ENCODE peak calls at places on chromosomes 13 and 19, in nine cellular contexts. One of them, this sample, is unnamed.

GRCh38 chr13:20559659-20560356 is 7.1 kb upstream of the IFT88 start:
- DNase-seq in GM23248: no peak
- DNase-seq in testis: no peak
- DNase-seq in mesenchymal stem cell: no peak
- DNase-seq in psoas muscle: no peak
- DNase-seq in left ventricle myocardium inferior: no peak
- DNase-seq in heart right ventricle: no peak
- DNase-seq in iPS DF 6.9: no peak
- DNase-seq in HCT116: no peak
- DNase-seq in this sample: no peak

GRCh38 chr13:59360108-59360507 is 803.6 kb downstream of the DIAPH3 start:
- DNase-seq in GM23248: no peak
- DNase-seq in testis: no peak
- DNase-seq in mesenchymal stem cell: no peak
- DNase-seq in psoas muscle: peak; percentile 13
- DNase-seq in left ventricle myocardium inferior: no peak
- DNase-seq in heart right ventricle: no peak
- DNase-seq in iPS DF 6.9: no peak
- DNase-seq in HCT116: no peak
- DNase-seq in this sample: no peak

GRCh38 chr13:31674056-31674455 is 65.3 kb upstream of the RXFP2 start:
- DNase-seq in GM23248: peak; percentile 73
- DNase-seq in testis: no peak
- DNase-seq in mesenchymal stem cell: no peak
- DNase-seq in psoas muscle: no peak
- DNase-seq in left ventricle myocardium inferior: no peak
- DNase-seq in heart right ventricle: no peak
- DNase-seq in iPS DF 6.9: no peak
- DNase-seq in HCT116: no peak
- DNase-seq in this sample: no peak

GRCh38 chr19:1068111-1069001 is 1.4 kb downstream of the ARHGAP45 start:
- DNase-seq in GM23248: no peak
- DNase-seq in testis: no peak
- DNase-seq in mesenchymal stem cell: no peak
- DNase-seq in psoas muscle: peak; percentile 42
- DNase-seq in left ventricle myocardium inferior: peak; percentile 52
- DNase-seq in heart right ventricle: peak; percentile 45
- DNase-seq in iPS DF 6.9: no peak
- DNase-seq in HCT116: no peak
- DNase-seq in this sample: peak; percentile 50

GRCh38 chr19:8194528-8195275 is 14.5 kb upstream of the CERS4 start:
- DNase-seq in GM23248: no peak
- DNase-seq in testis: no peak
- DNase-seq in mesenchymal stem cell: no peak
- DNase-seq in psoas muscle: no peak
- DNase-seq in left ventricle myocardium inferior: no peak
- DNase-seq in heart right ventricle: no peak
- DNase-seq in iPS DF 6.9: no peak
- DNase-seq in HCT116: no peak
- DNase-seq in this sample: peak; percentile 56

GRCh38 chr13:51786425-51787010 is 17.4 kb downstream of the DHRS12 start:
- DNase-seq in GM23248: peak; percentile 66
- DNase-seq in testis: no peak
- DNase-seq in mesenchymal stem cell: no peak
- DNase-seq in psoas muscle: no peak
- DNase-seq in left ventricle myocardium inferior: no peak
- DNase-seq in heart right ventricle: no peak
- DNase-seq in iPS DF 6.9: no peak
- DNase-seq in HCT116: no peak
- DNase-seq in this sample: no peak

GRCh38 chr19:51641648-51642047 is 5.0 kb downstream of the SIGLEC14 start:
- DNase-seq in GM23248: no peak
- DNase-seq in testis: no peak
- DNase-seq in mesenchymal stem cell: no peak
- DNase-seq in psoas muscle: no peak
- DNase-seq in left ventricle myocardium inferior: no peak
- DNase-seq in heart right ventricle: no peak
- DNase-seq in iPS DF 6.9: no peak
- DNase-seq in HCT116: no peak
- DNase-seq in this sample: no peak

GRCh38 chr19:48963371-48964204 is 1.5 kb upstream of the FTL start:
- DNase-seq in GM23248: peak; percentile 85
- DNase-seq in testis: peak; percentile 76
- DNase-seq in mesenchymal stem cell: peak; percentile 86
- DNase-seq in psoas muscle: peak; percentile 80
- DNase-seq in left ventricle myocardium inferior: peak; percentile 72
- DNase-seq in heart right ventricle: peak; percentile 82
- DNase-seq in iPS DF 6.9: no peak
- DNase-seq in HCT116: no peak
- DNase-seq in this sample: no peak

GRCh38 chr13:92842145-92842544 is 384.5 kb upstream of the GPC6 start:
- DNase-seq in GM23248: peak; percentile 70
- DNase-seq in testis: no peak
- DNase-seq in mesenchymal stem cell: peak; percentile 70
- DNase-seq in psoas muscle: no peak
- DNase-seq in left ventricle myocardium inferior: no peak
- DNase-seq in heart right ventricle: no peak
- DNase-seq in iPS DF 6.9: no peak
- DNase-seq in HCT116: no peak
- DNase-seq in this sample: no peak

GRCh38 chr13:94710881-94711560 is 1.3 kb downstream of the SOX21 start:
- DNase-seq in GM23248: peak; percentile 27
- DNase-seq in testis: no peak
- DNase-seq in mesenchymal stem cell: peak; percentile 20
- DNase-seq in psoas muscle: no peak
- DNase-seq in left ventricle myocardium inferior: no peak
- DNase-seq in heart right ventricle: no peak
- DNase-seq in iPS DF 6.9: no peak
- DNase-seq in HCT116: no peak
- DNase-seq in this sample: no peak

GRCh38 chr13:111177081-111177711 is 62.1 kb downstream of the ARHGEF7 start:
- DNase-seq in GM23248: no peak
- DNase-seq in testis: no peak
- DNase-seq in mesenchymal stem cell: peak; percentile 23
- DNase-seq in psoas muscle: peak; percentile 51
- DNase-seq in left ventricle myocardium inferior: peak; percentile 75
- DNase-seq in heart right ventricle: peak; percentile 77
- DNase-seq in iPS DF 6.9: no peak
- DNase-seq in HCT116: no peak
- DNase-seq in this sample: peak; percentile 72

GRCh38 chr13:49632156-49632555 is 3.8 kb downstream of the ARL11 start:
- DNase-seq in GM23248: no peak
- DNase-seq in testis: no peak
- DNase-seq in mesenchymal stem cell: no peak
- DNase-seq in psoas muscle: no peak
- DNase-seq in left ventricle myocardium inferior: no peak
- DNase-seq in heart right ventricle: no peak
- DNase-seq in iPS DF 6.9: no peak
- DNase-seq in HCT116: no peak
- DNase-seq in this sample: no peak

GRCh38 chr13:49627831-49628652 is at the start of gene ARL11:
- DNase-seq in GM23248: no peak
- DNase-seq in testis: peak; percentile 49
- DNase-seq in mesenchymal stem cell: no peak
- DNase-seq in psoas muscle: peak; percentile 59
- DNase-seq in left ventricle myocardium inferior: peak; percentile 64
- DNase-seq in heart right ventricle: peak; percentile 43
- DNase-seq in iPS DF 6.9: no peak
- DNase-seq in HCT116: no peak
- DNase-seq in this sample: peak; percentile 53

GRCh38 chr13:49630580-49630979 is 2.3 kb downstream of the ARL11 start:
- DNase-seq in GM23248: no peak
- DNase-seq in testis: no peak
- DNase-seq in mesenchymal stem cell: no peak
- DNase-seq in psoas muscle: no peak
- DNase-seq in left ventricle myocardium inferior: no peak
- DNase-seq in heart right ventricle: no peak
- DNase-seq in iPS DF 6.9: no peak
- DNase-seq in HCT116: no peak
- DNase-seq in this sample: no peak

GRCh38 chr13:49629196-49629938 is 1.1 kb downstream of the ARL11 start:
- DNase-seq in GM23248: no peak
- DNase-seq in testis: no peak
- DNase-seq in mesenchymal stem cell: peak; percentile 65
- DNase-seq in psoas muscle: no peak
- DNase-seq in left ventricle myocardium inferior: no peak
- DNase-seq in heart right ventricle: no peak
- DNase-seq in iPS DF 6.9: no peak
- DNase-seq in HCT116: no peak
- DNase-seq in this sample: no peak

GRCh38 chr13:49629947-49630346 is 1.6 kb downstream of the ARL11 start:
- DNase-seq in GM23248: no peak
- DNase-seq in testis: no peak
- DNase-seq in mesenchymal stem cell: peak; percentile 30
- DNase-seq in psoas muscle: no peak
- DNase-seq in left ventricle myocardium inferior: no peak
- DNase-seq in heart right ventricle: no peak
- DNase-seq in iPS DF 6.9: no peak
- DNase-seq in HCT116: no peak
- DNase-seq in this sample: no peak
- H3K4me3 ChIP-seq in GM23248: no peak overlapping the region
- H3K4me3 ChIP-seq in testis: no peak overlapping the region
- H3K4me3 ChIP-seq in mesenchymal stem cell: no peak overlapping the region
- H3K4me3 ChIP-seq in psoas muscle: no peak overlapping the region
- H3K4me3 ChIP-seq in left ventricle myocardium inferior: no peak overlapping the region
- H3K4me3 ChIP-seq in heart right ventricle: no peak overlapping the region
- H3K4me3 ChIP-seq in iPS DF 6.9: no peak overlapping the region
- H3K4me3 ChIP-seq in HCT116: no peak overlapping the region
- H3K4me3 ChIP-seq in this sample: no peak overlapping the region

DNA sequence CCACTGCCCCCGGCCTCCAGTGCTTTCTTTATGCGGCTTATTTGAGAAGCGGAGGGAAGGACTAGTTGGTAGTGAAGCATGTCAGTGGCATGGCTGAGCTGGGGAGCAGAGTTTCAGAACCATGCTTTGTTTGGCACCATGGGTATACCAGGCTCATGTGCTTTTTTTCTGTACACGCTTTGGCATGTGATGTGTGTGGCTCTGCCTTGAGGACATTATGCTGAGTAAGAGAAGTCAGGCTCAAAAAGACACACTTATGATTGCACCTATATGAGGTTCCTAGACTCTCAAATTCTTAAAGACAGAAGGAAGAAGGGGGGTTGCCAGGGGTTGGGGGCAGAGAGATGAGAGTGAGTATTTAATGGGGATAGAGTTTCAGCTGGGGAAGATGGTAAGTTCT is 21.3 kb downstream of the GATAD2A start:
- DNase-seq in GM23248: no peak
- DNase-seq in testis: no peak
- DNase-seq in mesenchymal stem cell: no peak
- DNase-seq in psoas muscle: no peak
- DNase-seq in left ventricle myocardium inferior: no peak
- DNase-seq in heart right ventricle: no peak
- DNase-seq in iPS DF 6.9: no peak
- DNase-seq in HCT116: no peak
- DNase-seq in this sample: no peak
- H3K4me1 ChIP-seq in GM23248: no peaks in the 10 kb centered on the region
- H3K4me1 ChIP-seq in testis: peaks cover 3% of the 10 kb centered on the region
- H3K4me1 ChIP-seq in mesenchymal stem cell: peaks cover 7% of the 10 kb centered on the region
- H3K4me1 ChIP-seq in psoas muscle: peaks cover 34% of the 10 kb centered on the region
- H3K4me1 ChIP-seq in left ventricle myocardium inferior: peaks cover 62% of the 10 kb centered on the region
- H3K4me1 ChIP-seq in heart right ventricle: peaks cover 9% of the 10 kb centered on the region
- H3K4me1 ChIP-seq in iPS DF 6.9: peaks cover 2% of the 10 kb centered on the region
- H3K4me1 ChIP-seq in HCT116: no peaks in the 10 kb centered on the region
- H3K4me1 ChIP-seq in this sample: peaks cover 72% of the 10 kb centered on the region

DNA sequence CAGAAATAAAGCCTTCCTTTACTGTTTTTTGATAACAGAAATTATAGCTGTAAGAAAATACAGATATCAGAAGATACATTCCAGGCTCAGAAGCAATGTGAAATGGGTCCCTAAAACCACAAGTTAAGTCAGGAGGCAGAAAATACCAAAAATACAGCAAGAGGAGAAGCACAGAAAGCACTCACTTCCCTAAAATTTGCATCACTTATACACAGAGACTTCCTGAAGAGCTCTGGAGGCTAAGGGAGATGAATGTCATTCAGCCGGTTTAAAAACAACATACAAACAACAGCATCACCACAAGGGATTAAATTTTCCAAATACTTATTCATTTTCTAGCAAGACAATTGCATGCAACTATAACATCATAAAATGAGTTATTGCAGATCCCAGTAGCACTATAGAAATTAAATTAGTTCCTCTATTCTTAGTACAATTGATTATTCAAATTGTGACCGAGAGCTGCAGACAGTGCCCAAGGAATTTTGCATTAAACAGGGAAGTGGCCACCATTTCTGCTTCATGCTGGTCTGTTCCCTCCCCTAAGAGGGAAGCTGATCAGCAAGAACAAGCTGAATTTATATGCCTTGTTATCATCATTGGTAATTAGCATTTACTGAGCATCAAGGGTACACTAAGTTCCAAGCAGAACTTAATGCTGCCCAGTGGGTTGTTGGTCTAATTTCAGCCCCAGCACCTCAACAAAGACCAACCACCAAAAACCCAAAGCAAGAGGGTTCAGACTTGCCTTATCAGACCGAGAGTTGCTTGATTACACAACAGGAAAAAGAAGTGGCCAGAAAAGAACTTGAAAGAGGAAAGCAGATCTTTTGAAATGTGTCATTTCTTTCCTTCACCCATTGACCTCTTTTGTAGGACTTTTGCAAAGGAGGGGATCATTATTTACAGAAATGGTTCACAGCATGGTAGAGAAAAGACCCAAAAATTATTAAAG is 140.7 kb downstream of the KCTD12 start:
- DNase-seq in GM23248: no peak
- DNase-seq in testis: no peak
- DNase-seq in mesenchymal stem cell: peak; percentile 18
- DNase-seq in psoas muscle: no peak
- DNase-seq in left ventricle myocardium inferior: no peak
- DNase-seq in heart right ventricle: no peak
- DNase-seq in iPS DF 6.9: no peak
- DNase-seq in HCT116: no peak
- DNase-seq in this sample: no peak
- H3K4me3 ChIP-seq in GM23248: no peak overlapping the region
- H3K4me3 ChIP-seq in testis: no peak overlapping the region
- H3K4me3 ChIP-seq in mesenchymal stem cell: no peak overlapping the region
- H3K4me3 ChIP-seq in psoas muscle: no peak overlapping the region
- H3K4me3 ChIP-seq in left ventricle myocardium inferior: no peak overlapping the region
- H3K4me3 ChIP-seq in heart right ventricle: no peak overlapping the region
- H3K4me3 ChIP-seq in iPS DF 6.9: no peak overlapping the region
- H3K4me3 ChIP-seq in HCT116: no peak overlapping the region
- H3K4me3 ChIP-seq in this sample: no peak overlapping the region

DNA sequence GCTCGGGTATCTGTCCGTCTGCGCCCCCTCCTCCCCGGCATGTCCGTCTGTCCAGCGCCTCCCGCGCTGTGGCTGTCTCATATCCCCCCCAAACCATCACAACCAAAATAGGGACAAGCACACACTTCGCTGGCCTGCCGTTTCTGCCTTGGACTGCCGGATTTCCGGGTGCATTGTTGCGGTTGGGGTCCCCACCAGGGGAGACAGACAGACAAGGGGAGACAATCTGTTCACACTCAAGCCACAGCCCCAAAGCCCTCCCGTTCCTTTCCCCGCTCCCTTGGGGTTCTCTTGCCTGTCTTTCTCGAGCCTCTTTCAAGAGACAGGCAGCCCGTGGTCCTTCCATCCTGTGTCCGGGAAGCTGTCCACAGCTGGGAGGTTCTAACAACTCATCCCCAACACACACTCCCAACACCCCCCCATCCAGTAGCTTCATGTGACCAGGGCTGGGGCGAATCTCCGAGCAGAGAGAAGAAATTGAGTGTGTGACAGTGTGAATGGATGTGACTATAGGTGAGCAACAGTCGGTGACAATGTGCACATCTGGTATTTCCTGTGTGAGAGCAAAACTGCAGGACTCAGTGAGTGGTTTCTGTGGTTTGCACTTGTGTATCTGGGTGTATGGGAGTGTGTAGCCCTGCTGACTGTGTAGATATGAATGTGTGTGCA is 16.5 kb upstream of the FOSB start:
- DNase-seq in GM23248: peak; percentile 89
- DNase-seq in testis: peak; percentile 51
- DNase-seq in mesenchymal stem cell: peak; percentile 92
- DNase-seq in psoas muscle: peak; percentile 29
- DNase-seq in left ventricle myocardium inferior: no peak
- DNase-seq in heart right ventricle: no peak
- DNase-seq in iPS DF 6.9: no peak
- DNase-seq in HCT116: no peak
- DNase-seq in this sample: peak; percentile 77
- H3K4me1 ChIP-seq in GM23248: peaks cover 13% of the 10 kb centered on the region
- H3K4me1 ChIP-seq in testis: peaks cover 16% of the 10 kb centered on the region
- H3K4me1 ChIP-seq in mesenchymal stem cell: peaks cover 28% of the 10 kb centered on the region
- H3K4me1 ChIP-seq in psoas muscle: peaks cover 41% of the 10 kb centered on the region
- H3K4me1 ChIP-seq in left ventricle myocardium inferior: peaks cover 44% of the 10 kb centered on the region
- H3K4me1 ChIP-seq in heart right ventricle: peaks cover 31% of the 10 kb centered on the region
- H3K4me1 ChIP-seq in iPS DF 6.9: peaks cover 7% of the 10 kb centered on the region
- H3K4me1 ChIP-seq in HCT116: peaks cover 73% of the 10 kb centered on the region
- H3K4me1 ChIP-seq in this sample: peaks cover 41% of the 10 kb centered on the region

This sample was measured in CD8-positive, alpha-beta memory T cell.